ENCODE peak calls at places on chromosome 7, in five cellular contexts. One of them, this sample, is unnamed.

GRCh38 chr7:135386181-135386580 is 123.7 kb downstream of the CNOT4 start:
- DNase-seq in activated CD8-positive, alpha-beta T cell treated with anti-CD3 and anti-CD28 coated beads for 36 hours: no peak
- DNase-seq in astrocyte of the cerebellum: no peak
- DNase-seq in left lung: no peak
- DNase-seq in left ventricle myocardium inferior: no peak
- DNase-seq in this sample: no peak

GRCh38 chr7:30996261-30996660 is 32.5 kb downstream of the GHRHR start:
- DNase-seq in activated CD8-positive, alpha-beta T cell treated with anti-CD3 and anti-CD28 coated beads for 36 hours: no peak
- DNase-seq in astrocyte of the cerebellum: no peak
- DNase-seq in left lung: no peak
- DNase-seq in left ventricle myocardium inferior: peak
- DNase-seq in this sample: no peak

GRCh38 chr7:157627646-157628045 is 290.8 kb downstream of the DNAJB6 start:
- DNase-seq in activated CD8-positive, alpha-beta T cell treated with anti-CD3 and anti-CD28 coated beads for 36 hours: no peak
- DNase-seq in astrocyte of the cerebellum: no peak
- DNase-seq in left lung: no peak
- DNase-seq in left ventricle myocardium inferior: no peak
- DNase-seq in this sample: no peak

GRCh38 chr7:134434701-134435100 is 24.2 kb downstream of the AKR1B1 start:
- DNase-seq in activated CD8-positive, alpha-beta T cell treated with anti-CD3 and anti-CD28 coated beads for 36 hours: no peak
- DNase-seq in astrocyte of the cerebellum: no peak
- DNase-seq in left lung: no peak
- DNase-seq in left ventricle myocardium inferior: no peak
- DNase-seq in this sample: no peak

GRCh38 chr7:129652914-129653313 is 41.4 kb downstream of the NRF1 start:
- DNase-seq in activated CD8-positive, alpha-beta T cell treated with anti-CD3 and anti-CD28 coated beads for 36 hours: peak
- DNase-seq in astrocyte of the cerebellum: no peak
- DNase-seq in left lung: no peak
- DNase-seq in left ventricle myocardium inferior: no peak
- DNase-seq in this sample: no peak

GRCh38 chr7:26022578-26022977 is 129.4 kb upstream of the NFE2L3 start:
- DNase-seq in activated CD8-positive, alpha-beta T cell treated with anti-CD3 and anti-CD28 coated beads for 36 hours: no peak
- DNase-seq in astrocyte of the cerebellum: no peak
- DNase-seq in left lung: no peak
- DNase-seq in left ventricle myocardium inferior: no peak
- DNase-seq in this sample: no peak

GRCh38 chr7:21941570-21942224 is 4.0 kb downstream of the CDCA7L start:
- DNase-seq in activated CD8-positive, alpha-beta T cell treated with anti-CD3 and anti-CD28 coated beads for 36 hours: peak
- DNase-seq in astrocyte of the cerebellum: no peak
- DNase-seq in left lung: no peak
- DNase-seq in left ventricle myocardium inferior: no peak
- DNase-seq in this sample: peak

GRCh38 chr7:92633211-92633906 is 43.2 kb upstream of the FAM133B start:
- DNase-seq in activated CD8-positive, alpha-beta T cell treated with anti-CD3 and anti-CD28 coated beads for 36 hours: peak
- DNase-seq in astrocyte of the cerebellum: peak
- DNase-seq in left lung: no peak
- DNase-seq in left ventricle myocardium inferior: no peak
- DNase-seq in this sample: no peak

GRCh38 chr7:152848026-152848425 is 88.5 kb downstream of the ACTR3B start:
- DNase-seq in activated CD8-positive, alpha-beta T cell treated with anti-CD3 and anti-CD28 coated beads for 36 hours: no peak
- DNase-seq in astrocyte of the cerebellum: no peak
- DNase-seq in left lung: no peak
- DNase-seq in left ventricle myocardium inferior: no peak
- DNase-seq in this sample: no peak

GRCh38 chr7:33981221-33981620 is 75.9 kb downstream of the BMPER start:
- DNase-seq in activated CD8-positive, alpha-beta T cell treated with anti-CD3 and anti-CD28 coated beads for 36 hours: no peak
- DNase-seq in astrocyte of the cerebellum: no peak
- DNase-seq in left lung: no peak
- DNase-seq in left ventricle myocardium inferior: no peak
- DNase-seq in this sample: no peak

GRCh38 chr7:144936314-144936713 is 100.5 kb upstream of the TPK1 start:
- DNase-seq in activated CD8-positive, alpha-beta T cell treated with anti-CD3 and anti-CD28 coated beads for 36 hours: no peak
- DNase-seq in astrocyte of the cerebellum: no peak
- DNase-seq in left lung: no peak
- DNase-seq in left ventricle myocardium inferior: no peak
- DNase-seq in this sample: no peak

GRCh38 chr7:80478683-80479082 is 33.2 kb downstream of the GNAT3 start:
- DNase-seq in activated CD8-positive, alpha-beta T cell treated with anti-CD3 and anti-CD28 coated beads for 36 hours: no peak
- DNase-seq in astrocyte of the cerebellum: no peak
- DNase-seq in left lung: no peak
- DNase-seq in left ventricle myocardium inferior: no peak
- DNase-seq in this sample: no peak

GRCh38 chr7:100053201-100053600 is 3.6 kb downstream of the ZSCAN21 start:
- DNase-seq in activated CD8-positive, alpha-beta T cell treated with anti-CD3 and anti-CD28 coated beads for 36 hours: peak
- DNase-seq in astrocyte of the cerebellum: peak
- DNase-seq in left lung: no peak
- DNase-seq in left ventricle myocardium inferior: no peak
- DNase-seq in this sample: peak

GRCh38 chr7:12769464-12769863 is 82.0 kb downstream of the ARL4A start:
- DNase-seq in activated CD8-positive, alpha-beta T cell treated with anti-CD3 and anti-CD28 coated beads for 36 hours: no peak
- DNase-seq in astrocyte of the cerebellum: no peak
- DNase-seq in left lung: no peak
- DNase-seq in left ventricle myocardium inferior: no peak
- DNase-seq in this sample: no peak

GRCh38 chr7:96241834-96242233 is 80.1 kb downstream of the SLC25A13 start:
- DNase-seq in activated CD8-positive, alpha-beta T cell treated with anti-CD3 and anti-CD28 coated beads for 36 hours: no peak
- DNase-seq in astrocyte of the cerebellum: peak
- DNase-seq in left lung: no peak
- DNase-seq in left ventricle myocardium inferior: no peak
- DNase-seq in this sample: no peak

GRCh38 chr7:41107938-41108448 is 594.9 kb downstream of the INHBA start:
- DNase-seq in activated CD8-positive, alpha-beta T cell treated with anti-CD3 and anti-CD28 coated beads for 36 hours: no peak
- DNase-seq in astrocyte of the cerebellum: no peak
- DNase-seq in left lung: no peak
- DNase-seq in left ventricle myocardium inferior: no peak
- DNase-seq in this sample: no peak

GRCh38 chr7:24283559-24283899 is 461 bp upstream of the NPY start:
- DNase-seq in activated CD8-positive, alpha-beta T cell treated with anti-CD3 and anti-CD28 coated beads for 36 hours: no peak
- DNase-seq in astrocyte of the cerebellum: no peak
- DNase-seq in left lung: peak
- DNase-seq in left ventricle myocardium inferior: no peak
- DNase-seq in this sample: no peak

GRCh38 chr7:101913247-101913721 is 95.9 kb downstream of the CUX1 start:
- DNase-seq in activated CD8-positive, alpha-beta T cell treated with anti-CD3 and anti-CD28 coated beads for 36 hours: no peak
- DNase-seq in astrocyte of the cerebellum: no peak
- DNase-seq in left lung: peak
- DNase-seq in left ventricle myocardium inferior: no peak
- DNase-seq in this sample: no peak

GRCh38 chr7:157690833-157691382 is 354.1 kb downstream of the DNAJB6 start:
- DNase-seq in activated CD8-positive, alpha-beta T cell treated with anti-CD3 and anti-CD28 coated beads for 36 hours: no peak
- DNase-seq in astrocyte of the cerebellum: peak
- DNase-seq in left lung: no peak
- DNase-seq in left ventricle myocardium inferior: peak
- DNase-seq in this sample: no peak

GRCh38 chr7:44853391-44853790 is 5.5 kb upstream of the H2AZ2 start:
- DNase-seq in activated CD8-positive, alpha-beta T cell treated with anti-CD3 and anti-CD28 coated beads for 36 hours: peak
- DNase-seq in astrocyte of the cerebellum: no peak
- DNase-seq in left lung: no peak
- DNase-seq in left ventricle myocardium inferior: no peak
- DNase-seq in this sample: no peak

GRCh38 chr7:103573479-103574058 is 127.6 kb upstream of the SLC26A5 start:
- DNase-seq in activated CD8-positive, alpha-beta T cell treated with anti-CD3 and anti-CD28 coated beads for 36 hours: no peak
- DNase-seq in astrocyte of the cerebellum: peak
- DNase-seq in left lung: no peak
- DNase-seq in left ventricle myocardium inferior: no peak
- DNase-seq in this sample: peak

GRCh38 chr7:919114-919442 is 35.4 kb downstream of the ADAP1 start:
- DNase-seq in activated CD8-positive, alpha-beta T cell treated with anti-CD3 and anti-CD28 coated beads for 36 hours: no peak
- DNase-seq in astrocyte of the cerebellum: no peak
- DNase-seq in left lung: peak
- DNase-seq in left ventricle myocardium inferior: peak
- DNase-seq in this sample: no peak

GRCh38 chr7:36165059-36165458 is 12.0 kb downstream of the EEPD1 start:
- DNase-seq in activated CD8-positive, alpha-beta T cell treated with anti-CD3 and anti-CD28 coated beads for 36 hours: no peak
- DNase-seq in astrocyte of the cerebellum: no peak
- DNase-seq in left lung: no peak
- DNase-seq in left ventricle myocardium inferior: no peak
- DNase-seq in this sample: no peak

GRCh38 chr7:93861325-93861949 is 29.1 kb downstream of the TFPI2 start:
- DNase-seq in activated CD8-positive, alpha-beta T cell treated with anti-CD3 and anti-CD28 coated beads for 36 hours: no peak
- DNase-seq in astrocyte of the cerebellum: no peak
- DNase-seq in left lung: no peak
- DNase-seq in left ventricle myocardium inferior: no peak
- DNase-seq in this sample: no peak
- TF ChIP-seq CTCF in activated CD8-positive, alpha-beta T cell treated with anti-CD3 and anti-CD28 coated beads for 36 hours: peak
- TF ChIP-seq CTCF in astrocyte of the cerebellum: no peak
- TF ChIP-seq CTCF in left lung: no peak
- TF ChIP-seq CTCF in left ventricle myocardium inferior: peak
- TF ChIP-seq CTCF in this sample: no peak

GRCh38 chr7:50308301-50309129 is 4.0 kb downstream of the IKZF1 start:
- DNase-seq in activated CD8-positive, alpha-beta T cell treated with anti-CD3 and anti-CD28 coated beads for 36 hours: peak
- DNase-seq in astrocyte of the cerebellum: no peak
- DNase-seq in left lung: no peak
- DNase-seq in left ventricle myocardium inferior: no peak
- DNase-seq in this sample: no peak
- TF ChIP-seq CTCF in activated CD8-positive, alpha-beta T cell treated with anti-CD3 and anti-CD28 coated beads for 36 hours: no peak
- TF ChIP-seq CTCF in astrocyte of the cerebellum: no peak
- TF ChIP-seq CTCF in left lung: no peak
- TF ChIP-seq CTCF in left ventricle myocardium inferior: no peak
- TF ChIP-seq CTCF in this sample: no peak

GRCh38 chr7:132930881-132931280 is 151.0 kb downstream of the CHCHD3 start:
- DNase-seq in activated CD8-positive, alpha-beta T cell treated with anti-CD3 and anti-CD28 coated beads for 36 hours: no peak
- DNase-seq in astrocyte of the cerebellum: no peak
- DNase-seq in left lung: no peak
- DNase-seq in left ventricle myocardium inferior: no peak
- DNase-seq in this sample: no peak
- TF ChIP-seq CTCF in activated CD8-positive, alpha-beta T cell treated with anti-CD3 and anti-CD28 coated beads for 36 hours: no peak
- TF ChIP-seq CTCF in astrocyte of the cerebellum: peak
- TF ChIP-seq CTCF in left lung: no peak
- TF ChIP-seq CTCF in left ventricle myocardium inferior: peak
- TF ChIP-seq CTCF in this sample: peak

DNA sequence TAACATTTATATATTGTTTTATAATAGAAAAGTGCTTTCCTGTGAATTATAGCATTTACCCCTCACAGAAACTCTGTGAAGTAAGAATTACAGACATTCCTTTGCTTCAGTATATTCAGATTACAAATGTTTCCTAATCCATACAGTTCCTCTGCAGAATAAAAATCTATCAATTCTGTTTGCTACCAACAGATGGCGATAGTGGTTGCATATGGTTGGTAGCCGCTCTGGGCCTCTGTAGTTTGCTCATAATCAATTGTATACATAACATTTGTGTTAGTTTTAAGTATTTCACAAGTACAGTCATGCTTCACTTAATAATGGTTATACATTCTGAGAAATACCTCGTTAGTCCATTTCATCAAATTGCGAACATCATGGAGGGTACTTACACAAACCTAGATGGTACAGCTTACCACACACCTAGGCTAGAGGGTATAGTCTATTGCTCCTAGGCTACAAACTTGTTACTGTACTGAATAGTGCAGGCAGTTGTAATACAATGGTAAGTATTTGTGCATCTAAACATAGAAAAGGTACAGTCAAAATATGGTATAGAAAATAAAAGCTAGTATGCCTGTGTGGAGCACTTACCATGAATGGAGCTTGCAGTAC is 94.4 kb upstream of the STEAP4 start:
- DNase-seq in activated CD8-positive, alpha-beta T cell treated with anti-CD3 and anti-CD28 coated beads for 36 hours: no peak
- DNase-seq in astrocyte of the cerebellum: no peak
- DNase-seq in left lung: no peak
- DNase-seq in left ventricle myocardium inferior: no peak
- DNase-seq in this sample: peak
- TF ChIP-seq CTCF in activated CD8-positive, alpha-beta T cell treated with anti-CD3 and anti-CD28 coated beads for 36 hours: peak
- TF ChIP-seq CTCF in astrocyte of the cerebellum: peak
- TF ChIP-seq CTCF in left lung: peak
- TF ChIP-seq CTCF in left ventricle myocardium inferior: peak
- TF ChIP-seq CTCF in this sample: peak

GRCh38 chr7:17158261-17158660 is 140.2 kb upstream of the AHR start:
- DNase-seq in activated CD8-positive, alpha-beta T cell treated with anti-CD3 and anti-CD28 coated beads for 36 hours: no peak
- DNase-seq in astrocyte of the cerebellum: no peak
- DNase-seq in left lung: no peak
- DNase-seq in left ventricle myocardium inferior: no peak
- DNase-seq in this sample: no peak
- TF ChIP-seq CTCF in activated CD8-positive, alpha-beta T cell treated with anti-CD3 and anti-CD28 coated beads for 36 hours: no peak
- TF ChIP-seq CTCF in astrocyte of the cerebellum: no peak
- TF ChIP-seq CTCF in left lung: no peak
- TF ChIP-seq CTCF in left ventricle myocardium inferior: no peak
- TF ChIP-seq CTCF in this sample: no peak